ENCODE peak calls at places on chromosome 15, in ten cellular contexts. C is HL-60, T is suprapubic skin, Y is upper lobe of left lung, H is endothelial cell of umbilical vein, Q is GM23338, N is stomach, O is Panc1, U is transverse colon, Z is breast epithelium. P is an unnamed sample.
A peak's percentile ranks its signal among the peaks of the same experiment; 100 is the strongest.

GRCh38 chr15:62648954-62649353 is 393.6 kb upstream of the TPM1 start:
- DNase-seq in Q (peak; percentile 56), C (no peak), N (no peak), O (no peak), U (no peak), Z (no peak), Y (no peak), H (no peak), T (no peak), P (no peak)

GRCh38 chr15:79897701-79898113 is 893 bp upstream of the MTHFS start:
- DNase-seq in Z (no peak), N (no peak), T (no peak), Q (peak; percentile 3), U (no peak), O (no peak), Y (no peak), C (no peak), H (no peak), P (no peak)

GRCh38 chr15:78093242-78094020 is 1.1 kb downstream of the SH2D7 start:
- DNase-seq in O (no peak), Y (peak; percentile 15), Q (no peak), N (no peak), U (peak; percentile 7), H (no peak), Z (no peak), C (no peak), T (peak; percentile 51), P (peak; percentile 74)

GRCh38 chr15:28995193-28995592 is 109.4 kb downstream of the APBA2 start:
- DNase-seq in U (no peak), H (no peak), O (no peak), Q (peak; percentile 37), N (no peak), C (no peak), Y (no peak), T (no peak), Z (no peak), P (no peak)

GRCh38 chr15:99434506-99435137 is 131.2 kb upstream of the MEF2A start:
- DNase-seq in Q (no peak), C (no peak), H (no peak), Y (peak; percentile 12), U (no peak), Z (no peak), T (no peak), N (peak; percentile 22), O (no peak), P (peak; percentile 59)

GRCh38 chr15:63517614-63518013 is 13.2 kb downstream of the USP3 start:
- DNase-seq in Z (no peak), H (no peak), Y (no peak), O (no peak), U (peak; percentile 26), Q (peak; percentile 44), C (no peak), T (no peak), N (no peak), P (no peak)

GRCh38 chr15:76239786-76240185 is 71.5 kb downstream of the ETFA start:
- DNase-seq in Y (no peak), Z (no peak), T (no peak), U (no peak), H (no peak), O (no peak), C (no peak), N (no peak), Q (no peak), P (no peak)

GRCh38 chr15:77031376-77032050 is 36.6 kb downstream of the PSTPIP1 start:
- DNase-seq in O (no peak), Q (no peak), Z (peak; percentile 28), T (peak; percentile 50), H (no peak), N (peak; percentile 25), C (no peak), Y (peak; percentile 22), U (peak; percentile 26), P (peak; percentile 59)

GRCh38 chr15:25852696-25853524 is 10.2 kb downstream of the ATP10A start:
- DNase-seq in U (no peak), T (no peak), N (no peak), C (no peak), H (no peak), Q (no peak), O (no peak), Z (no peak), Y (no peak), P (no peak)

GRCh38 chr15:63392355-63393009 is 10.8 kb upstream of the CA12 start:
- DNase-seq in T (no peak), Q (no peak), H (no peak), C (no peak), Z (no peak), N (no peak), Y (no peak), U (no peak), O (no peak), P (no peak)

GRCh38 chr15:88803241-88803919 is at the start of gene ACAN:
- DNase-seq in Y (no peak), N (no peak), Z (no peak), Q (peak; percentile 77), C (no peak), O (no peak), U (no peak), H (no peak), T (no peak), P (no peak)
- H3K4me3 ChIP-seq in Y (no peak within 1 kb of the TSS), N (peak within 1 kb of the TSS; percentile 26), Z (peak within 1 kb of the TSS; percentile 11), Q (peak within 1 kb of the TSS; percentile 80), C (no peak within 1 kb of the TSS), O (no peak within 1 kb of the TSS), U (no peak within 1 kb of the TSS), H (no peak within 1 kb of the TSS), T (peak within 1 kb of the TSS; percentile 24), P (no peak within 1 kb of the TSS)

DNA sequence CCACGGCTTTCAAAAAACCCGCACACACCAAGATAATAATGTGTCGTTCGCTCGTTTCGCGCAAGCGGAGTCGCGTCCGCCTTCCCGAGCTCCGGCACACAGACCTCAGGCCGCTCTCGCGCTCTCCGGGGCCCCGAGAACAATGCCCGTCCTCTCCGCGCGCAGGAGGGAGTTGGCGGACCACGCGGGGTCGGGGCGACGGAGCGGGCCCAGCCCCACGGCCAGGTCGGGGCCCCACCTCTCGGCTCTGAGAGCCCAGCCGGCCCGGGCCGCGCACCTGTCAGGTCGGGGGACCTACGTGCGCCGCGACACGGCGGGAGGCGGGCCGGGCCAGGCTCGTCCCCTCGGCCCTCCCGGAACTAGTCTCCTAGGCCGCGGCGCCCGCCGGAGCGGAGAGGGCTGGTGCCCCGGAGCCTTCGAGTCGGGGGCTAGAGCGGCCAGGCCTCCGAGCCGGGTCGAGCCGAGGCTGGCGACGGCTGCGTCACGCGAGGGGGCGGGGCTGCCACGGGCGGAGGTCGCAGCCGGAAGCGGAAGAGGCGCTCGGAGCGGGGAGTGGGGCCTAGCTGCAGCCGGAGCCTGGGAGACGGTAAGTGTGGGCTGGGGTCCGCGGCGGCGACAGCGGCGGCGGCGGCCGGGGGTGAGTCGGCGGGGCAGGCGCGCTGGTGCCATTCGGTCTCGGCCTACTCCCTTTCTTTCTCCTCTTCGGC is at the start of gene CLK3:
- DNase-seq in C (peak; percentile 93), Z (peak; percentile 95), H (peak; percentile 89), N (peak; percentile 98), O (no peak), U (peak; percentile 98), Q (peak; percentile 98), Y (peak; percentile 97), T (peak; percentile 97), P (peak; percentile 98)
- TF ChIP-seq CTCF in C (no peak), Z (no peak), H (no peak), N (no peak), O (no peak), U (no peak), Q (peak; percentile 8), Y (no peak), T (no peak), P (no peak)

GRCh38 chr15:67821784-67822451 is 3.4 kb upstream of the SKOR1 start:
- DNase-seq in U (no peak), O (no peak), Y (no peak), C (no peak), T (no peak), Q (peak; percentile 32), N (no peak), H (no peak), Z (no peak), P (no peak)

GRCh38 chr15:67818464-67818863 is 6.8 kb upstream of the SKOR1 start:
- DNase-seq in Q (no peak), H (no peak), Z (peak; percentile 27), T (peak; percentile 28), O (no peak), C (no peak), N (no peak), Y (no peak), U (no peak), P (peak; percentile 33)

GRCh38 chr15:67820147-67820991 is 4.9 kb upstream of the SKOR1 start:
- DNase-seq in N (no peak), T (no peak), H (no peak), U (no peak), Q (peak; percentile 46), Y (no peak), O (no peak), C (no peak), Z (no peak), P (no peak)

GRCh38 chr15:67820992-67821783 is 4.1 kb upstream of the SKOR1 start:
- DNase-seq in N (peak; percentile 47), O (no peak), Q (peak; percentile 79), Y (no peak), T (no peak), U (peak; percentile 32), H (peak; percentile 47), Z (no peak), C (no peak), P (no peak)

GRCh38 chr15:67819636-67820035 is 5.7 kb upstream of the SKOR1 start:
- DNase-seq in O (no peak), Z (no peak), Q (peak; percentile 45), Y (no peak), C (no peak), N (no peak), T (no peak), H (no peak), U (no peak), P (no peak)
- TF ChIP-seq POLR2AphosphoS5 in O (no peak), Z (no peak), Q (no peak), Y (no peak), C (no peak), N (no peak), T (no peak), H (no peak), U (no peak), P (no peak)

GRCh38 chr15:31338879-31339557 is 12.4 kb downstream of the KLF13 start:
- DNase-seq in N (no peak), Y (peak; percentile 81), Z (no peak), O (no peak), Q (peak; percentile 52), U (no peak), H (peak; percentile 38), T (no peak), C (peak; percentile 63), P (no peak)

GRCh38 chr15:31339558-31339895 is 12.9 kb downstream of the KLF13 start:
- DNase-seq in T (no peak), O (no peak), H (no peak), Y (no peak), Q (no peak), U (no peak), N (no peak), C (no peak), Z (no peak), P (no peak)

GRCh38 chr15:31336943-31337295 is 10.3 kb downstream of the KLF13 start:
- DNase-seq in T (no peak), Z (no peak), Y (no peak), C (no peak), H (no peak), O (no peak), Q (no peak), N (no peak), U (no peak), P (no peak)

GRCh38 chr15:31337352-31338031 is 10.9 kb downstream of the KLF13 start:
- DNase-seq in O (no peak), H (no peak), Z (no peak), T (no peak), Y (no peak), U (no peak), C (no peak), N (no peak), Q (no peak), P (no peak)

GRCh38 chr15:31338318-31338878 is 11.8 kb downstream of the KLF13 start:
- DNase-seq in O (no peak), H (no peak), U (no peak), N (peak; percentile 62), Z (no peak), Q (no peak), T (peak; percentile 55), C (no peak), Y (no peak), P (peak; percentile 66)
- H3K4me3 ChIP-seq in O (no peak overlapping the region), H (no peak overlapping the region), U (no peak overlapping the region), N (no peak overlapping the region), Z (no peak overlapping the region), Q (no peak overlapping the region), T (peak overlapping the region; percentile 2), C (no peak overlapping the region), Y (no peak overlapping the region), P (no peak overlapping the region)

P was measured in sigmoid colon.